ENCODE peak calls at places on chromosome 2, in seven cellular contexts. E is stomach, J is coronary artery, Q is cortex of kidney, N is activated T-cell treated with anti-CD3 and anti-CD28 coated beads for 1 hour, I is fibroblast of the conjunctiva, B is EH. Y is an unnamed sample.

GRCh38 chr2:197310940-197311485 is 433 bp upstream of the ANKRD44 start:
- DNase-seq in E (no peak), J (no peak), Q (no peak), N (no peak), I (no peak), B (no peak), Y (no peak)

GRCh38 chr2:181970160-181970794 is 15.4 kb upstream of the PPP1R1C start:
- DNase-seq in E (peak; percentile 69), J (no peak), Q (no peak), N (no peak), I (no peak), B (no peak), Y (no peak)

GRCh38 chr2:126788113-126788512 is 110.6 kb upstream of the TEX51 start:
- DNase-seq in E (no peak), J (no peak), Q (no peak), N (no peak), I (no peak), B (no peak), Y (no peak)

GRCh38 chr2:26144953-26145680 is 27.8 kb upstream of the GAREM2 start:
- DNase-seq in E (peak; percentile 63), J (no peak), Q (no peak), N (peak; percentile 42), I (peak; percentile 43), B (peak; percentile 69), Y (peak; percentile 67)

GRCh38 chr2:28088970-28089369 is 198.4 kb downstream of the BABAM2 start:
- DNase-seq in E (no peak), J (no peak), Q (no peak), N (no peak), I (no peak), B (peak; percentile 83), Y (peak; percentile 58)

GRCh38 chr2:120684225-120684624 is 51.4 kb upstream of the GLI2 start:
- DNase-seq in E (no peak), J (no peak), Q (no peak), N (no peak), I (peak; percentile 69), B (peak; percentile 69), Y (no peak)

GRCh38 chr2:118246726-118247125 is 158.5 kb downstream of the INSIG2 start:
- DNase-seq in E (no peak), J (no peak), Q (no peak), N (no peak), I (no peak), B (peak; percentile 31), Y (peak; percentile 93)

GRCh38 chr2:170155022-170155722 is 22.8 kb upstream of the MYO3B start:
- DNase-seq in E (no peak), J (no peak), Q (no peak), N (no peak), I (no peak), B (peak; percentile 62), Y (peak; percentile 24)

GRCh38 chr2:53403836-53404413 is 363.7 kb upstream of the CHAC2 start:
- DNase-seq in E (no peak), J (no peak), Q (no peak), N (no peak), I (peak; percentile 3), B (peak; percentile 70), Y (peak; percentile 77)

GRCh38 chr2:207066784-207067460 is 98.8 kb downstream of the KLF7 start:
- DNase-seq in E (no peak), J (no peak), Q (no peak), N (no peak), I (no peak), B (no peak), Y (peak; percentile 16)